ENCODE peak calls at places on chromosomes 6 and 20, in nine cellular contexts. R is NB4; I is mucosa of gallbladder; V is left colon; Z is NCI-H1105; N is activated B cell treated with CpG ODN at 0.5 μM for 24 hours; Q is NCI-H345; W is T-helper 9 cell; F is activated naive CD8-positive, alpha-beta T cell treated with anti-CD3 and anti-CD28 coated beads, Interleukin-2, amount 50 U/mL, for 24 hours. O is an unnamed sample.

GRCh38 chr6:1970151-1970561 is 275.2 kb downstream of the GMDS start:
- DNase-seq in R (no peak), V (no peak), W (no peak), Z (no peak), N (no peak), Q (no peak), I (no peak), F (no peak), O (no peak)

GRCh38 chr6:21738180-21739094 is 144.9 kb downstream of the SOX4 start:
- DNase-seq in V (no peak), I (peak; percentile 28), R (no peak), W (no peak), Q (peak; percentile 81), Z (peak; percentile 48), F (no peak), N (no peak), O (no peak)

GRCh38 chr20:48627737-48628128 is 200.1 kb downstream of the PREX1 start:
- DNase-seq in N (no peak), I (no peak), F (no peak), W (no peak), Q (no peak), V (no peak), Z (no peak), R (no peak), O (no peak)

GRCh38 chr6:168939041-168939440 is 314.6 kb downstream of the THBS2 start:
- DNase-seq in R (no peak), V (no peak), I (no peak), Q (no peak), F (no peak), W (no peak), N (no peak), Z (no peak), O (no peak)

GRCh38 chr6:1222426-1223311 is 89.2 kb upstream of the FOXQ1 start:
- DNase-seq in Q (no peak), F (no peak), Z (no peak), W (no peak), R (no peak), N (no peak), V (no peak), I (no peak), O (no peak)

GRCh38 chr6:109772961-109773431 is 81.9 kb downstream of the FIG4 start:
- DNase-seq in Z (peak; percentile 83), I (peak; percentile 48), N (no peak), R (peak; percentile 7), W (no peak), F (no peak), Q (peak; percentile 73), V (no peak), O (no peak)

GRCh38 chr20:51660741-51661608 is 107.2 kb downstream of the ATP9A start:
- DNase-seq in F (no peak), I (no peak), N (no peak), Q (no peak), W (no peak), R (no peak), Z (no peak), V (no peak), O (no peak)

GRCh38 chr6:155387551-155387950 is 68.1 kb downstream of the NOX3 start:
- DNase-seq in N (no peak), Z (no peak), V (no peak), R (no peak), W (no peak), F (no peak), I (no peak), Q (no peak), O (no peak)

GRCh38 chr6:73328790-73329189 is 25.3 kb downstream of the DPPA5 start:
- DNase-seq in W (no peak), Z (no peak), I (no peak), V (no peak), N (no peak), F (no peak), R (no peak), Q (no peak), O (no peak)